ENCODE peak calls at places on chromosome 3, in six cellular contexts. T is dorsolateral prefrontal cortex, M is IMR-90, W is A549, Q is mesenchymal stem cell, Z is tibial nerve. D is an unnamed sample.

GRCh38 chr3:69081583-69082262 is 1.6 kb upstream of the UBA3 start:
- DNase-seq in M (no peak), T (no peak), Z (no peak), Q (peak), W (peak), D (peak)

GRCh38 chr3:194099215-194099614 is 36.7 kb upstream of the HES1 start:
- DNase-seq in W (no peak), T (no peak), M (no peak), Q (no peak), Z (no peak), D (no peak)

GRCh38 chr3:11498646-11499045 is 145.1 kb downstream of the VGLL4 start:
- DNase-seq in Q (peak), W (peak), M (peak), Z (peak), T (no peak), D (peak)

GRCh38 chr3:197244751-197245150 is 53.7 kb downstream of the DLG1 start:
- DNase-seq in T (no peak), W (no peak), Q (peak), M (no peak), Z (no peak), D (no peak)

GRCh38 chr3:129690406-129690805 is 83.9 kb upstream of the PLXND1 start:
- DNase-seq in Q (peak), Z (peak), W (peak), T (peak), M (peak), D (peak)

GRCh38 chr3:18442743-18443669 is 17.9 kb upstream of the SATB1 start:
- DNase-seq in W (no peak), M (no peak), Q (no peak), Z (no peak), T (no peak), D (no peak)

GRCh38 chr3:127544151-127544805 is 46.3 kb downstream of the TPRA1 start:
- DNase-seq in W (peak), T (peak), Q (peak), M (peak), Z (peak), D (peak)

GRCh38 chr3:60756231-60756630 is 495.0 kb downstream of the FHIT start:
- DNase-seq in T (no peak), Z (no peak), W (no peak), Q (no peak), M (no peak), D (no peak)

GRCh38 chr3:173750095-173750494 is 352.6 kb downstream of the NLGN1 start:
- DNase-seq in Z (no peak), T (no peak), W (no peak), Q (peak), M (peak), D (no peak)

GRCh38 chr3:25725810-25726209 is 57.4 kb downstream of the NGLY1 start:
- DNase-seq in Z (no peak), M (peak), W (no peak), T (no peak), Q (no peak), D (no peak)

GRCh38 chr3:53170325-53171108 is 9.5 kb downstream of the PRKCD start:
- DNase-seq in T (no peak), Q (no peak), M (no peak), Z (no peak), W (no peak), D (no peak)

GRCh38 chr3:23763040-23763477 is 42.7 kb upstream of the UBE2E1 start:
- DNase-seq in Z (no peak), W (no peak), M (peak), Q (peak), T (no peak), D (no peak)

GRCh38 chr3:53495518-53496501 is 1.4 kb downstream of the CACNA1D start:
- DNase-seq in T (peak), W (no peak), M (no peak), Z (no peak), Q (no peak), D (no peak)

GRCh38 chr3:106183762-106184391 is 315.1 kb upstream of the CBLB start:
- DNase-seq in M (peak), W (peak), Q (peak), Z (no peak), T (no peak), D (peak)

GRCh38 chr3:136818851-136819783 is at the start of gene SLC35G2:
- DNase-seq in Z (peak), W (peak), T (peak), M (peak), Q (peak), D (peak)

GRCh38 chr3:170108955-170109354 is 71.2 kb downstream of the GPR160 start:
- DNase-seq in M (no peak), W (no peak), Q (no peak), Z (no peak), T (no peak), D (no peak)

GRCh38 chr3:133644768-133645167 is 17.0 kb downstream of the TOPBP1 start:
- DNase-seq in Z (no peak), Q (peak), W (peak), M (peak), T (no peak), D (peak)

GRCh38 chr3:129892486-129892856 is 1.0 kb downstream of the TMCC1 start:
- DNase-seq in T (no peak), Q (no peak), W (no peak), M (no peak), Z (no peak), D (no peak)

GRCh38 chr3:144272715-144273114 is 301.1 kb downstream of the DIPK2A start:
- DNase-seq in M (no peak), W (no peak), Z (no peak), T (no peak), Q (no peak), D (no peak)

GRCh38 chr3:14488286-14489036 is 51.7 kb downstream of the GRIP2 start:
- DNase-seq in M (no peak), Q (no peak), T (no peak), W (no peak), Z (no peak), D (no peak)

GRCh38 chr3:129461461-129462146 is 21.6 kb downstream of the IFT122 start:
- DNase-seq in Z (no peak), T (no peak), Q (peak), M (peak), W (no peak), D (no peak)

GRCh38 chr3:78736863-78737262 is 1030.9 kb downstream of the ROBO1 start:
- DNase-seq in M (peak), T (no peak), Z (no peak), W (peak), Q (peak), D (no peak)

GRCh38 chr3:141280690-141281089 is 49.1 kb downstream of the PXYLP1 start:
- DNase-seq in W (no peak), Z (no peak), Q (no peak), M (no peak), T (no peak), D (no peak)

GRCh38 chr3:189712906-189713483 is 81.8 kb downstream of the TP63 start:
- DNase-seq in Z (no peak), T (no peak), Q (peak), W (peak), M (peak), D (no peak)

GRCh38 chr3:129248286-129248979 is 973 bp upstream of the COPG1 start:
- DNase-seq in Z (no peak), W (no peak), M (no peak), T (no peak), Q (no peak), D (no peak)

GRCh38 chr3:186418601-186419238 is 56.7 kb upstream of the DGKG start:
- DNase-seq in T (no peak), Q (peak), M (no peak), W (no peak), Z (no peak), D (peak)

GRCh38 chr3:160576621-160577020 is 11.2 kb upstream of the KPNA4 start:
- DNase-seq in M (no peak), W (no peak), T (no peak), Q (no peak), Z (no peak), D (no peak)

GRCh38 chr3:71361346-71361745 is 222.2 kb downstream of the FOXP1 start:
- DNase-seq in T (no peak), W (no peak), Q (no peak), Z (no peak), M (no peak), D (no peak)

GRCh38 chr3:134357914-134358811 is 16.1 kb downstream of the AMOTL2 start:
- DNase-seq in M (peak), Z (peak), W (peak), T (no peak), Q (peak), D (peak)

GRCh38 chr3:31868246-31868645 is 112.8 kb downstream of the OSBPL10 start:
- DNase-seq in M (no peak), Z (no peak), Q (no peak), W (no peak), T (no peak), D (no peak)

GRCh38 chr3:127079211-127079610 is 96.3 kb downstream of the PLXNA1 start:
- DNase-seq in T (no peak), Q (no peak), M (no peak), Z (no peak), W (no peak), D (no peak)

GRCh38 chr3:150038830-150039229 is 68.1 kb upstream of the PFN2 start:
- DNase-seq in Q (no peak), T (no peak), W (peak), M (no peak), Z (no peak), D (no peak)

GRCh38 chr3:150040097-150040496 is 69.4 kb upstream of the PFN2 start:
- DNase-seq in T (no peak), Z (no peak), Q (no peak), W (no peak), M (no peak), D (no peak)

GRCh38 chr3:150036780-150037179 is 66.1 kb upstream of the PFN2 start:
- DNase-seq in M (no peak), Q (no peak), T (no peak), W (no peak), Z (no peak), D (no peak)

GRCh38 chr3:150035910-150036661 is 65.4 kb upstream of the PFN2 start:
- DNase-seq in W (no peak), M (no peak), Z (no peak), Q (peak), T (no peak), D (no peak)

GRCh38 chr3:150041877-150042276 is 71.2 kb upstream of the PFN2 start:
- DNase-seq in Z (no peak), T (no peak), M (no peak), W (no peak), Q (no peak), D (no peak)
- H3K27ac ChIP-seq in Z (no peak), T (no peak), M (no peak), W (no peak), Q (no peak), D (no peak)

GRCh38 chr3:151314593-151314992 is 2.0 kb downstream of the GPR87 start:
- DNase-seq in T (no peak), W (no peak), Q (no peak), Z (no peak), M (no peak), D (no peak)

GRCh38 chr3:151316267-151316991 is at the start of gene GPR87:
- DNase-seq in Z (no peak), W (peak), T (no peak), Q (no peak), M (peak), D (no peak)

GRCh38 chr3:151315846-151316245 is 774 bp downstream of the GPR87 start:
- DNase-seq in M (no peak), T (no peak), Q (no peak), W (no peak), Z (no peak), D (no peak)

GRCh38 chr3:151314132-151314531 is 2.5 kb downstream of the GPR87 start:
- DNase-seq in M (no peak), T (no peak), Z (no peak), W (no peak), Q (no peak), D (no peak)

GRCh38 chr3:151315136-151315535 is 1.5 kb downstream of the GPR87 start:
- DNase-seq in W (no peak), M (peak), Q (peak), Z (no peak), T (no peak), D (no peak)
- H3K27ac ChIP-seq in W (no peak), M (no peak), Q (no peak), Z (no peak), T (no peak), D (peak)

DNA sequence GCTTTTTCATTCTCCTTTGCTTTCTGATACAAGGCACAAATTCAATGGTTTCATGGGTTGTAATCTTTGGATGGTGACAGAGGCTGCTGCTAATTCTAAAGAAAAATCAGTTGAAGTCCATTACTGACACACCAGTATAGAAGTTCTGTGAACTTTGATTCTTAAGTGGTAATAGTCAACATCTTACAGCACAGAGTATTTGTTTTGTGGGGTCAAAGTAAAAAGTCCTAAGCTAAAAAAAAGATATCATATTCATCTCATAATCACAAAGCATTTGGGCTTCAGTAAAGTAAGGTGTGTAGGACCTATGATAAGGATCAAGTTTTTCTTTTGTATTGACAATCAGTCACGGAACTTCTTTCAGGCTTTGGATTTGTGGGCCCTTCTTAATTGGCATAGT is 1.1 kb downstream of the ASTE1 start:
- DNase-seq in T (no peak), Z (no peak), Q (no peak), M (no peak), W (no peak), D (no peak)
- H3K27ac ChIP-seq in T (no peak), Z (no peak), Q (no peak), M (no peak), W (no peak), D (no peak)

GRCh38 chr3:120495809-120496208 is 45.0 kb upstream of the FSTL1 start:
- DNase-seq in T (no peak), M (no peak), Q (no peak), Z (no peak), W (no peak), D (no peak)
- H3K27ac ChIP-seq in T (no peak), M (no peak), Q (peak), Z (no peak), W (no peak), D (peak)

GRCh38 chr3:82561759-82562158 is 800.3 kb upstream of the GBE1 start:
- DNase-seq in W (no peak), Q (no peak), Z (no peak), T (no peak), M (no peak), D (no peak)

GRCh38 chr3:82558081-82558480 is 796.6 kb upstream of the GBE1 start:
- DNase-seq in Z (no peak), M (no peak), T (no peak), Q (no peak), W (no peak), D (no peak)
- H3K27ac ChIP-seq in Z (no peak), M (no peak), T (no peak), Q (no peak), W (no peak), D (no peak)

DNA sequence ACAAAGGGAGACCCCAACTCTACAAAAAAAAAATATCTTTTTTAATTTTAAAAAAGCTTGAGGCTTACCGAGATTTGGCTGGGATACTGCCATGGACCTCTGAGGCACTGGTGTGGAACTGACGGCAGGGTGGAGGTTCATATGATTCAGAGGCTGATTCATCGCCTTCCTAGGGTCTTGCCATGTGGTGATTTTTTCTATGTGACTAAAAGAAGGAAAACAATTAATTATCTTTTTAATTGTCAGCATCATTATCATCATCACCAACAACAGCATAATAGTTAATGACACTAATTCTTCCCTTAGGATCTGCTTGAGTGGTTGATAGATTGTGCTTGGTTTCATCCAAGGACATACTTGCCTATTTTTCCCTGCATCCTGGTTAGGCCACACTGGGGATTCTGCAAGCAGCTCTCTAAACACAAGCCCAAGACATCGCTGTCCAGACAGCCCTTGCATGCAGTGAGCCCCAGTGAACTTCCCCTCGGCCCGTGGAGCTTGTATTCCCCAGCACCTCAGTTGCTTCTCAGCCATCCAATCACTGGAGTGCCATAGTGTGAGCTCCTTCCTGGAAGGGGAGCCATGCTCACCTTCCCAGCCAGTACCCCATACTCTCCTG is 84.9 kb downstream of the WWTR1 start:
- DNase-seq in T (no peak), Q (peak), W (no peak), Z (no peak), M (peak), D (peak)
- H3K27ac ChIP-seq in T (no peak), Q (peak), W (peak), Z (no peak), M (peak), D (peak)

GRCh38 chr3:158782283-158782682 is 19.6 kb upstream of the MFSD1 start:
- DNase-seq in M (peak), T (no peak), W (no peak), Z (no peak), Q (no peak), D (no peak)
- H3K27ac ChIP-seq in M (no peak), T (no peak), W (peak), Z (no peak), Q (no peak), D (no peak)

DNA sequence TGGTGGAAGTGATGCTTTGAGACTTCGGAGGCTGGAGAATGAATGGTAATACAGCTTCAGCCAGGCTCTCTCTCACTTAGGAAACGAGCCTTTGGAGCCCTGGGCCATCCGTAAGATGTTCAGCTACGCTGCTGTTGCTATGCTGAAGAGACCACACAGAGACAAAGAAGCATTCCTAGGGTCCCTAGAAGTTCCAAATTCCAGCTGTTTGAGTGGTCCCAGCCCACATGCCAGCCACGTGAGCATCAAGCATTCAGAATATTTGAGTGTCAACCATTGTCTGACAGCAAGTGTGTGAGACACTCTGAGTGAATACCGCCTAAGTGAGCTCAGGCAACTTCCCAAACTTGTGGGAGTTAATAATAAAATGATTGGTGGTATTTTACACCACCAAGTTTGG is 212.9 kb downstream of the CD47 start:
- DNase-seq in Z (no peak), W (no peak), Q (no peak), T (no peak), M (no peak), D (no peak)
- H3K27ac ChIP-seq in Z (no peak), W (no peak), Q (no peak), T (no peak), M (no peak), D (no peak)

GRCh38 chr3:116707531-116707930 is 2.0 kb upstream of the TUSC7 start:
- DNase-seq in W (no peak), T (no peak), M (no peak), Z (no peak), Q (no peak), D (no peak)

DNA sequence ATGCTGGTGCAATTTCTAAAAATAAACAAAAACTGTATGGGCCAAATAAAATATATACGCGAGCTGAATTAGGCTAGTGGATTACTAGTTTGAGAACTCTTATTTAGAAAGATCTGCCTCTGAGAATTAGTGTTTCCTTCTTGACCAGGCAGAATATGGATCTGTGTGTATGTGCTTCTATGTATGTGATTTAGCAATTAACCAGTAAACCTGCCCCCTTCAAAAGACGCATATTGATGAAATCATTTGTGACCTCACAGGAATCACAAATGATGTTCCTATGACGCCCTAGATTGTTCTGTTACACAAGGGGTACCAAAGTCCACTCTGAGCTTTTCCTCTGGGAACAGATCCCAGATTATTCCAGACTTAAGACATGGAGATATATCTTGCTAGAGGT is at the start of gene TUSC7:
- DNase-seq in Z (no peak), T (no peak), W (no peak), M (no peak), Q (no peak), D (no peak)
- H3K27ac ChIP-seq in Z (no peak), T (no peak), W (no peak), M (no peak), Q (no peak), D (no peak)

D was measured in brain microvascular endothelial cell.